ENCODE peak calls at places on chromosomes 11 and 22, in six cellular contexts. One of them, this sample, is unnamed.

GRCh38 chr11:14288189-14288935 is 70.6 kb downstream of the RRAS2 start:
- DNase-seq in neural progenitor cell: no peak
- DNase-seq in fibroblast of lung: peak
- DNase-seq in A673: no peak
- DNase-seq in GM23338: no peak
- DNase-seq in MM.1S: peak
- DNase-seq in this sample: no peak

GRCh38 chr11:104830080-104830479 is 68.2 kb downstream of the CASP12 start:
- DNase-seq in neural progenitor cell: no peak
- DNase-seq in fibroblast of lung: peak
- DNase-seq in A673: peak
- DNase-seq in GM23338: no peak
- DNase-seq in MM.1S: no peak
- DNase-seq in this sample: peak

GRCh38 chr11:35304393-35304790 is 115.0 kb downstream of the SLC1A2 start:
- DNase-seq in neural progenitor cell: no peak
- DNase-seq in fibroblast of lung: peak
- DNase-seq in A673: no peak
- DNase-seq in GM23338: no peak
- DNase-seq in MM.1S: no peak
- DNase-seq in this sample: peak

GRCh38 chr11:128467610-128468041 is 119.7 kb downstream of the ETS1 start:
- DNase-seq in neural progenitor cell: no peak
- DNase-seq in fibroblast of lung: peak
- DNase-seq in A673: peak
- DNase-seq in GM23338: no peak
- DNase-seq in MM.1S: no peak
- DNase-seq in this sample: peak

GRCh38 chr22:43308451-43309235 is 34.5 kb downstream of the SCUBE1 start:
- DNase-seq in neural progenitor cell: peak
- DNase-seq in fibroblast of lung: no peak
- DNase-seq in A673: no peak
- DNase-seq in GM23338: peak
- DNase-seq in MM.1S: no peak
- DNase-seq in this sample: no peak

GRCh38 chr22:46099740-46100139 is 50.6 kb upstream of the PPARA start:
- DNase-seq in neural progenitor cell: no peak
- DNase-seq in fibroblast of lung: no peak
- DNase-seq in A673: no peak
- DNase-seq in GM23338: no peak
- DNase-seq in MM.1S: no peak
- DNase-seq in this sample: no peak

GRCh38 chr11:129418039-129418438 is 42.4 kb downstream of the BARX2 start:
- DNase-seq in neural progenitor cell: no peak
- DNase-seq in fibroblast of lung: no peak
- DNase-seq in A673: no peak
- DNase-seq in GM23338: no peak
- DNase-seq in MM.1S: peak
- DNase-seq in this sample: peak

GRCh38 chr11:76048763-76049162 is 157.5 kb downstream of the WNT11 start:
- DNase-seq in neural progenitor cell: peak
- DNase-seq in fibroblast of lung: no peak
- DNase-seq in A673: peak
- DNase-seq in GM23338: peak
- DNase-seq in MM.1S: no peak
- DNase-seq in this sample: no peak

GRCh38 chr11:43681543-43681942 is 1.0 kb downstream of the HSD17B12 start:
- DNase-seq in neural progenitor cell: no peak
- DNase-seq in fibroblast of lung: peak
- DNase-seq in A673: peak
- DNase-seq in GM23338: peak
- DNase-seq in MM.1S: no peak
- DNase-seq in this sample: no peak

GRCh38 chr22:35432226-35432905 is 32.4 kb downstream of the MCM5 start:
- DNase-seq in neural progenitor cell: no peak
- DNase-seq in fibroblast of lung: no peak
- DNase-seq in A673: no peak
- DNase-seq in GM23338: no peak
- DNase-seq in MM.1S: no peak
- DNase-seq in this sample: no peak

GRCh38 chr11:1868636-1869291 is 15.9 kb downstream of the LSP1 start:
- DNase-seq in neural progenitor cell: no peak
- DNase-seq in fibroblast of lung: no peak
- DNase-seq in A673: no peak
- DNase-seq in GM23338: no peak
- DNase-seq in MM.1S: no peak
- DNase-seq in this sample: no peak
- TF ChIP-seq EZH2 in neural progenitor cell: no peak
- TF ChIP-seq EZH2 in fibroblast of lung: no peak
- TF ChIP-seq EZH2 in A673: no peak
- TF ChIP-seq EZH2 in GM23338: no peak
- TF ChIP-seq EZH2 in MM.1S: no peak
- TF ChIP-seq EZH2 in this sample: no peak

DNA sequence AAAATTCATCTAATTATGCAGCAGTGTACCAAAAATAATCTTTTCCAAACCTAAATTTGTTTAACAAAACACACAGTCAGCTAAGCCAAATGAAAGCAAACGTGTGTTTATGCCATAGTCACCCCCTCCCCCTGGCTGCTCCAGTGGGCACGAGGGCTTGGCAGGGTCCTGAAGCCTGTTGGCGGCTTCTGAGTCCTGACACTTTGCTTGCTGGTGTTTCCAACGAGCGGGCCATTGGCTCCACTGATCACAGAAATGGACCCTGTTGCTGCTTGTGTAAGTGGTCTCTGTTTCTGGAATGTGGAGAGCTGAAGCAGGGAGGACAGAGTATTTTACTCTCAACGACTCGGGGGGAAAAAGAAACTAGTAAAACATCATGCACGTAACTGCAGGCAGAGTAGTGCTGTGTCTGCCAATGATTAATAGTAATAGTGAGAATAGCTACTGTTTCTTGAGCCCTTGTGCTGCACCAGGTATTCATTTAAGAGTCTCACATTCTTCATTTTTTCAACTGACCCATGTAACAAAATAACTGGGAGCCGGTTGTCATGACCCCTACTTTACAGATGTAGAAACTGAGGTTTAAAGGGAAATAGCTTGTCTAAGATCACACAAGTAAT is 526.6 kb downstream of the INSC start:
- DNase-seq in neural progenitor cell: no peak
- DNase-seq in fibroblast of lung: no peak
- DNase-seq in A673: no peak
- DNase-seq in GM23338: no peak
- DNase-seq in MM.1S: no peak
- DNase-seq in this sample: no peak
- H3K27ac ChIP-seq in neural progenitor cell: no peak
- H3K27ac ChIP-seq in fibroblast of lung: no peak
- H3K27ac ChIP-seq in A673: no peak
- H3K27ac ChIP-seq in GM23338: no peak
- H3K27ac ChIP-seq in MM.1S: no peak
- H3K27ac ChIP-seq in this sample: no peak

DNA sequence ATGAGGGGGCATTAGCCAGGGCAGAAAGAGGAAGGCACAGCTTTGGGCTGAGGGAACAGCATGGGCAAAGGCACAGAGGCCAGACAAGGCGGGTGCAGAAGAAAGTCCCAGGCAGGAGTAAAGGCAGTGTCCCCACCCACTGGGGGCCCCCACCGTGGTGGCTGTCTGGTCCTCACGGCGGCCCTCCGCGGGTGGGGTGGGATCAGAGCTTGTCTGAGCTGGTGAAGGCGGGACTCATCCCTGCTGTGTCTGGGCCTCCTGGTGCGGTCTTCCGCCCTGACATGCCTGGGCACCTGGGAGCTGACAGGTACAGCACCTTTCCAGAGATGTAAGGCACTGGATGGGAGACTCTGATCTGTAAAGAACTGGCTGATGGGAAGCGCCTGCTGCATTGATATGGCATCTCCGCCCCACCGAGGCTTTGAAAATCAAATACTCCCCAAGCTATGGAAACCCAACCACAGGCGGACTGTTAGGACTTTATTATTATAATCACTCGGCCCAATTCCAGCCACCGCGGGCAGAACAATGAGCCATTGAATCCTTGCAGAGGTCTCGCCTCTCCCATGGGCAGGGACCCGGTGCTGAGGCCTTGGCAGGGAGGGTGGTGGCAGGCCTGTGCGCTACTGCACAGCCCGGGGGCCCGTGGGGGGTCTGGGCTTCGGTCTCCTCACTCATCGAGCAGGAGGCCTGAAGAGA is 14.2 kb upstream of the GNB1L start:
- DNase-seq in neural progenitor cell: no peak
- DNase-seq in fibroblast of lung: no peak
- DNase-seq in A673: no peak
- DNase-seq in GM23338: no peak
- DNase-seq in MM.1S: no peak
- DNase-seq in this sample: peak
- TF ChIP-seq EZH2 in neural progenitor cell: no peak
- TF ChIP-seq EZH2 in fibroblast of lung: no peak
- TF ChIP-seq EZH2 in A673: no peak
- TF ChIP-seq EZH2 in GM23338: no peak
- TF ChIP-seq EZH2 in MM.1S: no peak
- TF ChIP-seq EZH2 in this sample: no peak

DNA sequence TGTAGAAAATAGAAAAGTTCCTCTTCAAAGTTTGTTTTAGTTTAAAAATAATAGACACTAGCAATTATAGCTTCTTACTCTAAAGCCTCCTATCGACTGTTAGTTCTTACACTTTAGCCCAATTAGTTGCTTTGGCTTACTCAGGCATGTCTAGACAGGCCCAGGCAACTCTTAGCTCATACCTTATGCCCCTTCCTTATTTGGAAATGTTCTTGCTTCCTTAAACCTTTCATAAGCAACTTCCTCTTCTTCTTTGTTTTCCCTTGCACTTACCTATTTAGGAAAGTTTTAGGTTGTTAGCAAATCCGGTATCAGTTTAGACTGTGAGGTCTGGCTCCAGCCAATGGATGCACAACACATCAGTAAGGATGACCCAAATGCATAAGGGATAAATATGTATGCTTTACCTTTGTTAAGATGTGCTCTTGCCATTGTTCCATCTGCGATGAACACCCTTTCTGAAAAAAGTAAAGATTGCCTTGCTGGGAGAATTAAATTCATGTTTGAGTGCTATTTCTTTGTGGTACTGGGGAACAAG is 1277.5 kb upstream of the CNTN5 start:
- DNase-seq in neural progenitor cell: no peak
- DNase-seq in fibroblast of lung: peak
- DNase-seq in A673: peak
- DNase-seq in GM23338: no peak
- DNase-seq in MM.1S: no peak
- DNase-seq in this sample: peak
- H3K27ac ChIP-seq in neural progenitor cell: no peak
- H3K27ac ChIP-seq in fibroblast of lung: no peak
- H3K27ac ChIP-seq in A673: no peak
- H3K27ac ChIP-seq in GM23338: no peak
- H3K27ac ChIP-seq in MM.1S: no peak
- H3K27ac ChIP-seq in this sample: peak

GRCh38 chr11:86761978-86762377 is 38.4 kb upstream of the PRSS23 start:
- DNase-seq in neural progenitor cell: no peak
- DNase-seq in fibroblast of lung: peak
- DNase-seq in A673: no peak
- DNase-seq in GM23338: no peak
- DNase-seq in MM.1S: no peak
- DNase-seq in this sample: no peak

GRCh38 chr11:86755196-86755595 is 45.1 kb upstream of the PRSS23 start:
- DNase-seq in neural progenitor cell: no peak
- DNase-seq in fibroblast of lung: no peak
- DNase-seq in A673: no peak
- DNase-seq in GM23338: no peak
- DNase-seq in MM.1S: no peak
- DNase-seq in this sample: no peak

GRCh38 chr11:86753376-86753775 is 47.0 kb upstream of the PRSS23 start:
- DNase-seq in neural progenitor cell: no peak
- DNase-seq in fibroblast of lung: no peak
- DNase-seq in A673: no peak
- DNase-seq in GM23338: no peak
- DNase-seq in MM.1S: no peak
- DNase-seq in this sample: no peak

GRCh38 chr11:86760577-86760976 is 39.8 kb upstream of the PRSS23 start:
- DNase-seq in neural progenitor cell: no peak
- DNase-seq in fibroblast of lung: peak
- DNase-seq in A673: no peak
- DNase-seq in GM23338: no peak
- DNase-seq in MM.1S: no peak
- DNase-seq in this sample: no peak

GRCh38 chr11:86758171-86758570 is 42.2 kb upstream of the PRSS23 start:
- DNase-seq in neural progenitor cell: no peak
- DNase-seq in fibroblast of lung: no peak
- DNase-seq in A673: no peak
- DNase-seq in GM23338: no peak
- DNase-seq in MM.1S: no peak
- DNase-seq in this sample: no peak
- TF ChIP-seq EZH2 in neural progenitor cell: no peak
- TF ChIP-seq EZH2 in fibroblast of lung: no peak
- TF ChIP-seq EZH2 in A673: no peak
- TF ChIP-seq EZH2 in GM23338: no peak
- TF ChIP-seq EZH2 in MM.1S: no peak
- TF ChIP-seq EZH2 in this sample: no peak